ENCODE peak calls at places on chromosomes 13 and 19, in six cellular contexts. Q is cardiac fibroblast, U is caudate nucleus, V is AG20443, M is T-helper 1 cell, E is AG08396. Y is an unnamed sample.

GRCh38 chr13:24038405-24038804 is 122.1 kb upstream of the SPATA13 start:
- DNase-seq in Q (peak), U (no peak), V (no peak), M (no peak), E (peak), Y (peak)

GRCh38 chr13:46475586-46475991 is 77.4 kb upstream of the LRCH1 start:
- DNase-seq in Q (peak), U (no peak), V (peak), M (no peak), E (no peak), Y (peak)

GRCh38 chr13:103788061-103788652 is 721.9 kb upstream of the SLC10A2 start:
- DNase-seq in Q (no peak), U (no peak), V (no peak), M (no peak), E (no peak), Y (no peak)

GRCh38 chr13:70189981-70190380 is 81.7 kb upstream of the KLHL1 start:
- DNase-seq in Q (no peak), U (no peak), V (no peak), M (no peak), E (no peak), Y (no peak)

GRCh38 chr13:80029170-80029569 is 311.8 kb downstream of the SPRY2 start:
- DNase-seq in Q (no peak), U (no peak), V (no peak), M (no peak), E (no peak), Y (no peak)

GRCh38 chr13:102597029-102598015 is 536 bp downstream of the TPP2 start:
- DNase-seq in Q (peak), U (no peak), V (peak), M (no peak), E (peak), Y (peak)

GRCh38 chr13:110528371-110528770 is 33.2 kb downstream of the RAB20 start:
- DNase-seq in Q (peak), U (no peak), V (no peak), M (no peak), E (no peak), Y (no peak)

GRCh38 chr19:24033962-24034342 is 53.0 kb upstream of the ZNF254 start:
- DNase-seq in Q (peak), U (peak), V (peak), M (no peak), E (peak), Y (peak)

GRCh38 chr19:47363758-47364529 is 14.8 kb downstream of the DHX34 start:
- DNase-seq in Q (peak), U (no peak), V (no peak), M (no peak), E (no peak), Y (peak)

GRCh38 chr13:30736921-30737320 is 1.6 kb downstream of the ALOX5AP start:
- DNase-seq in Q (no peak), U (no peak), V (no peak), M (no peak), E (no peak), Y (no peak)

GRCh38 chr13:26584713-26585112 is 27.2 kb downstream of the WASF3 start:
- DNase-seq in Q (peak), U (no peak), V (peak), M (no peak), E (no peak), Y (peak)

GRCh38 chr19:48806518-48806817 is 4.4 kb downstream of the BCAT2 start:
- DNase-seq in Q (no peak), U (no peak), V (peak), M (no peak), E (no peak), Y (peak)

GRCh38 chr13:111900390-111901180 is 166.4 kb upstream of the SOX1 start:
- DNase-seq in Q (no peak), U (no peak), V (no peak), M (no peak), E (no peak), Y (no peak)

GRCh38 chr13:46575843-46576242 is 22.9 kb downstream of the LRCH1 start:
- DNase-seq in Q (peak), U (no peak), V (peak), M (no peak), E (peak), Y (peak)

GRCh38 chr19:41206926-41207750 is 11.9 kb upstream of the AXL start:
- DNase-seq in Q (peak), U (no peak), V (peak), M (no peak), E (no peak), Y (no peak)

GRCh38 chr19:4061683-4062575 is 4.8 kb downstream of the ZBTB7A start:
- DNase-seq in Q (no peak), U (no peak), V (no peak), M (no peak), E (no peak), Y (no peak)

GRCh38 chr13:47215741-47216140 is 318.9 kb upstream of the HTR2A start:
- DNase-seq in Q (peak), U (no peak), V (peak), M (no peak), E (peak), Y (peak)

GRCh38 chr13:79932556-79932955 is 408.4 kb downstream of the SPRY2 start:
- DNase-seq in Q (no peak), U (no peak), V (no peak), M (no peak), E (no peak), Y (no peak)

GRCh38 chr19:38265213-38265861 is 964 bp downstream of the SPINT2 start:
- DNase-seq in Q (no peak), U (no peak), V (no peak), M (no peak), E (no peak), Y (no peak)

GRCh38 chr19:36255316-36255715 is 40.4 kb downstream of the ZNF146 start:
- DNase-seq in Q (no peak), U (no peak), V (no peak), M (no peak), E (no peak), Y (no peak)

GRCh38 chr13:97976551-97977375 is 23.3 kb downstream of the IPO5 start:
- DNase-seq in Q (no peak), U (peak), V (peak), M (no peak), E (peak), Y (peak)

GRCh38 chr19:6056801-6057650 is 53.3 kb downstream of the RFX2 start:
- DNase-seq in Q (peak), U (no peak), V (peak), M (no peak), E (peak), Y (peak)

GRCh38 chr19:4357095-4357797 is 13.9 kb downstream of the MPND start:
- DNase-seq in Q (no peak), U (no peak), V (no peak), M (no peak), E (no peak), Y (no peak)

GRCh38 chr13:100363874-100364273 is 224.7 kb downstream of the GGACT start:
- DNase-seq in Q (peak), U (no peak), V (no peak), M (no peak), E (peak), Y (peak)

GRCh38 chr13:48852911-48853310 is 122.8 kb upstream of the FNDC3A start:
- DNase-seq in Q (peak), U (no peak), V (no peak), M (no peak), E (no peak), Y (no peak)

GRCh38 chr13:31267126-31267784 is 67.5 kb downstream of the B3GLCT start:
- DNase-seq in Q (no peak), U (no peak), V (no peak), M (no peak), E (no peak), Y (no peak)